ENCODE peak calls at places on chromosomes 6 and 20, in eight cellular contexts. J is tibial nerve, X is A549, P is neural progenitor cell, C is thoracic aorta, I is sigmoid colon, D is tibial artery, T is endothelial cell of umbilical vein. A is an unnamed sample.

GRCh38 chr6:128500017-128500416 is 20.4 kb downstream of the PTPRK start:
- DNase-seq in J (no peak), X (peak), P (no peak), C (no peak), I (no peak), D (no peak), T (no peak), A (no peak)

GRCh38 chr6:157538163-157538562 is 157.2 kb downstream of the ZDHHC14 start:
- DNase-seq in J (no peak), X (no peak), P (no peak), C (no peak), I (no peak), D (no peak), T (no peak), A (no peak)

GRCh38 chr6:11601776-11602605 is 64.4 kb downstream of the TMEM170B start:
- DNase-seq in J (no peak), X (peak), P (peak), C (no peak), I (no peak), D (no peak), T (no peak), A (no peak)

GRCh38 chr20:46807998-46808397 is 86.6 kb upstream of the EYA2 start:
- DNase-seq in J (no peak), X (no peak), P (no peak), C (no peak), I (no peak), D (no peak), T (no peak), A (no peak)

GRCh38 chr6:43437700-43438099 is 10.4 kb downstream of the ABCC10 start:
- DNase-seq in J (no peak), X (no peak), P (no peak), C (no peak), I (no peak), D (no peak), T (no peak), A (no peak)

GRCh38 chr6:2630891-2631458 is 119.7 kb downstream of the MYLK4 start:
- DNase-seq in J (no peak), X (peak), P (no peak), C (no peak), I (no peak), D (no peak), T (peak), A (no peak)

GRCh38 chr6:167898673-167899311 is 72.1 kb downstream of the AFDN start:
- DNase-seq in J (no peak), X (peak), P (peak), C (no peak), I (no peak), D (no peak), T (peak), A (peak)

GRCh38 chr20:38143646-38144554 is 21.2 kb downstream of the TGM2 start:
- DNase-seq in J (no peak), X (peak), P (no peak), C (peak), I (no peak), D (peak), T (peak), A (peak)

GRCh38 chr6:144285548-144285797 is 338 bp downstream of the UTRN start:
- DNase-seq in J (no peak), X (peak), P (no peak), C (no peak), I (no peak), D (no peak), T (no peak), A (no peak)

GRCh38 chr6:37565267-37566208 is 65.8 kb upstream of the CCDC167 start:
- DNase-seq in J (no peak), X (no peak), P (peak), C (no peak), I (no peak), D (no peak), T (peak), A (no peak)
- TF ChIP-seq CTCF in J (no peak), X (no peak), P (peak), C (no peak), I (no peak), D (no peak), T (no peak), A (no peak)

DNA sequence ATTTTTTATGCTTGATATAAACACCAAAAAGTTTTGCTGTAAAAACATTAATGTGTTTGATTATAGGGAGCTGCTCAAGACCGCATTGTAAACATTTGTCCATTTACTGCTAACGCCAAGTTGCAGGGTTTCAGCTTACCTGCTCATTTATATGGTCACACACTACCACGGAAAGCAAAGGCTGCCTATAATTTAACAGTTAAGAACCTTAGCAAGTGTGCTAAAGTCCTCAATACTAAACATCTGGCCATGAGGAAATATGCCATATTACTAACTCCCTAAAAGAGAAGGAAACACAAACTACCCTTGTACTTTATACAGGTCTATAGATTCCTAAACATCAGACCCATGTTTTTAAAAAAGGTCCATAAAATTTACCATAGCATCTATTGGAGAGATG is 129.5 kb downstream of the ASCC3 start:
- DNase-seq in J (no peak), X (no peak), P (no peak), C (no peak), I (no peak), D (no peak), T (no peak), A (no peak)
- H3K27ac ChIP-seq in J (no peak), X (no peak), P (no peak), C (no peak), I (no peak), D (no peak), T (no peak), A (no peak)

DNA sequence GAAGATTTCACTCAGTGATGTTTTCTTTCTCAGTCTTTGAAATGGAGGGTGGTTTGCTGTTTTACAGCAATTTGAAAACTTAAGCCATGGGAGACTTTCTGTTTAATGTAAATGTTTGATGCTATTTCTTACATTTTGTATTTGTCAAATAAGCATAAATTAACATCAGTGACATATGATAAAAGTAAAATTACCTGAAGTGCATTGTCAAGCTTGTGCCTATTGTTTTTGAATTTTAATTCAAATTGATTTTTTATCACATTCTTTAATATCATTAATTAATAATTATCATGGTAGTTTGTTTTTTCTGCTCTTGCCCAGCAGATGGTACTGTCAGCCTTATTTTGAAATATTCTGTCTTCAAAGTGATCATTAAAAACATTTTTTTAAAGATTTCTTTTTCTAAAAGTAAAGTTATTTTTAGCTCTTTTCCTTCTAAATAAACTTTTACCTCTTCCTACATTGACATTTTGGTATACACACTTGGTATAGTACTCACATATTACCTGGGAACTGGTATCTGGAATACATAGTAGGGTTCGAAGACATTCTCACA is 29.1 kb downstream of the L3MBTL3 start:
- DNase-seq in J (no peak), X (no peak), P (no peak), C (no peak), I (no peak), D (no peak), T (no peak), A (no peak)
- TF ChIP-seq CTCF in J (no peak), X (peak), P (no peak), C (no peak), I (no peak), D (no peak), T (no peak), A (peak)

GRCh38 chr6:166419268-166419667 is 36.5 kb upstream of the MPC1 start:
- DNase-seq in J (no peak), X (no peak), P (no peak), C (no peak), I (no peak), D (peak), T (no peak), A (peak)
- H3K27ac ChIP-seq in J (no peak), X (no peak), P (no peak), C (no peak), I (no peak), D (no peak), T (no peak), A (no peak)

DNA sequence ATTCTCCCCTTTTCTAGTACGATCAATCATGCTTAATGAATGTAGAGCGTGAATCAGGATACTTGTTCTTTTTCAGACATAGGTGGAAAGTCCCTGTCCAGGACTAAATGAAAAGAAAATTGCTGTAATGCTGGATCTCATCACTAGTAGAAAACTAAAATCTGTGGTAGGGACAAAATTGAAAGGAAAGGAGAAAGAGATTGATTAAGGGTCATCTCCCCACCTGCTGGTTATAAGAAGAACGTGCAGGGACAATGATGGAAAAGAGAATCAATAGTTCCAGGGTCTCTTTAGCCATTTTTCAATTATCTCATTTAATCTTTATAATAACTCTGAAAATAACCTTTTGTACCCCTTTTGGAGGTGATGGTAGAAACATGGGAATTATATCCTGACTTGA is 18.7 kb upstream of the HLA-DRB1 start:
- DNase-seq in J (no peak), X (no peak), P (peak), C (no peak), I (no peak), D (no peak), T (no peak), A (no peak)
- TF ChIP-seq CTCF in J (no peak), X (no peak), P (peak), C (no peak), I (no peak), D (no peak), T (no peak), A (no peak)

DNA sequence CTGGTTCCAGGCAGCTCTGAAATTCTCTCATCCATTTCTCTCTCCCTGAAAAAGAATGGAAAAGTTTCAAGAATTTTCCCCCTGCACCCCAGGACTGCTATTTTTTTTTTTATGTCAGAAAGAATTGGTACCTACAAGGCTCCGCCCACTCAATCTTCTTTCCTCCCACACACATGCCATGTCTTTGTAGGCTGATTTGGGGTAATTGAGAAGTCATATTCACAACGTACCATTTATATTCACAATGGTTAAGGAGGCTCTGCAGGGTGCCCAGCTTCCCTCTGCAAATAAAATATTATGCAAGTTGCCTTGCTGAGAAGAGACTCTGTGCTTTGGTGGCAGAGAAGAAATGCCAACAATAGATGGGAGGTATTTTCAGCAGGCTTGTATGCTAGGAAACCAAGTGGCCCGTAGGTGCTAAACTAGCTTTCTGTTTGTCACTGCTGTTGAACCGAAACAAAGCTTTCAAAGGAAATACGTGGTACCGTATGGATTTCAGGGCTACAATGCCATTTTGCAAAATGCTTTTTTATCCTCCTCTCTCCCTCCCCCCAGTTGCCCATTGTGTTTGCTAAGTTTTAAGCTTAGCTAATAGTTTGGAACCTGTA is 150.0 kb downstream of the PHACTR1 start:
- DNase-seq in J (no peak), X (no peak), P (no peak), C (no peak), I (no peak), D (no peak), T (no peak), A (no peak)
- H3K27ac ChIP-seq in J (no peak), X (no peak), P (no peak), C (no peak), I (no peak), D (no peak), T (no peak), A (no peak)

DNA sequence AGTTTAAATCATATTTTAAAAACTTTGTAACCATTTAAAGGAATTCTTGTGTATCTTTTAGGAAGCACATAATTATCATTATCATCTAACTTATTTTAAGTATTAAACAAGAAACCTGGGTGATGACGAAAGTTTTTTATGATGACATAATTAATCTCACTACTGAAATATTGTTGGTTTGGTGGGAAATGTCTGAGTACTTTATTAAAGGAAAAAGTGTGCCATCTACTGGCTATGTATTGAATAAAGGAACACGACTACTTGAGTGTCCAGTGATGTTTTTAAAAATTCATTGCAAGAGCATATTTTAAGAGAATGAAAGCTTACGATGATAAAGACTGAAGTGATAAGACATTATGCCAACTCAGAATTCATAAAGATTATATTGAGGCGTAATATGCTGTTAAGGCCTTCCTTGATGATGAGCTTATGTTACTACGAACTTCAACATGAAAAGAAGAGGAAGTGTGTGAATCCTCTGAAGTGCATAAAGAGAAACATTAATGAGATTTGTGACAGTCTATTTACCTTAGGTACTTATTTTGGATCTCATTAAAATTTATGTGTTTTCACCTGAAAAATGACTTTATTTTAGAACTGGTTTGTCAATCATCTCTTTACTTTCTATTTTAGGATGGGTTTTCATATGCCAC is 12.0 kb upstream of the TRMT11 start:
- DNase-seq in J (no peak), X (peak), P (peak), C (no peak), I (no peak), D (no peak), T (peak), A (no peak)
- TF ChIP-seq CTCF in J (peak), X (peak), P (peak), C (peak), I (no peak), D (peak), T (peak), A (peak)

GRCh38 chr20:4946585-4947378 is 54.5 kb downstream of the SLC23A2 start:
- DNase-seq in J (no peak), X (no peak), P (no peak), C (no peak), I (no peak), D (no peak), T (no peak), A (no peak)
- H3K27ac ChIP-seq in J (no peak), X (no peak), P (no peak), C (no peak), I (no peak), D (no peak), T (no peak), A (no peak)

GRCh38 chr20:58963060-58963584 is 17.9 kb upstream of the NELFCD start:
- DNase-seq in J (no peak), X (no peak), P (no peak), C (no peak), I (no peak), D (no peak), T (no peak), A (no peak)
- TF ChIP-seq CTCF in J (no peak), X (no peak), P (peak), C (no peak), I (peak), D (no peak), T (no peak), A (no peak)